ENCODE peak calls at places on chromosomes 1 and 21, in five cellular contexts. Z, B, W, T and Q are unnamed samples.

GRCh38 chr1:230208619-230209261 is 141.7 kb downstream of the GALNT2 start:
- DNase-seq in Z (no peak), B (no peak), W (peak; percentile 44), T (no peak), Q (no peak)

GRCh38 chr1:31095298-31095981 is 29.9 kb upstream of the PUM1 start:
- DNase-seq in Z (no peak), B (peak; percentile 78), W (no peak), T (no peak), Q (no peak)

GRCh38 chr1:58618303-58618702 is 41.3 kb upstream of the TACSTD2 start:
- DNase-seq in Z (peak; percentile 42), B (peak; percentile 96), W (no peak), T (no peak), Q (no peak)

GRCh38 chr1:178490967-178491366 is 5.8 kb downstream of the CLEC20A start:
- DNase-seq in Z (no peak), B (no peak), W (no peak), T (no peak), Q (no peak)

GRCh38 chr1:167687919-167688519 is 33.8 kb upstream of the MPZL1 start:
- DNase-seq in Z (peak; percentile 81), B (peak; percentile 77), W (peak; percentile 81), T (peak; percentile 58), Q (peak; percentile 80)

GRCh38 chr1:1055841-1056736 is 18.0 kb downstream of the RNF223 start:
- DNase-seq in Z (no peak), B (no peak), W (no peak), T (no peak), Q (no peak)

GRCh38 chr1:222794656-222795474 is 20.0 kb upstream of the DISP1 start:
- DNase-seq in Z (no peak), B (no peak), W (no peak), T (peak; percentile 55), Q (no peak)

GRCh38 chr1:22383526-22384291 is 67.9 kb upstream of the ZBTB40 start:
- DNase-seq in Z (no peak), B (no peak), W (no peak), T (no peak), Q (no peak)

GRCh38 chr1:68313736-68314594 is 81.6 kb upstream of the WLS start:
- DNase-seq in Z (no peak), B (peak; percentile 83), W (no peak), T (no peak), Q (no peak)

GRCh38 chr1:39406533-39407478 is 84.6 kb upstream of the BMP8A start:
- DNase-seq in Z (no peak), B (no peak), W (no peak), T (no peak), Q (no peak)

GRCh38 chr1:8873506-8874229 is 4.8 kb downstream of the ENO1 start:
- DNase-seq in Z (peak; percentile 50), B (peak; percentile 96), W (no peak), T (peak; percentile 73), Q (no peak)

GRCh38 chr1:160206421-160207117 is 1.4 kb downstream of the PEA15 start:
- DNase-seq in Z (no peak), B (peak; percentile 99), W (peak; percentile 58), T (no peak), Q (no peak)

GRCh38 chr1:193103759-193104495 is 1.3 kb downstream of the GLRX2 start:
- DNase-seq in Z (no peak), B (peak; percentile 85), W (no peak), T (no peak), Q (no peak)

GRCh38 chr21:38159355-38159754 is 97.4 kb upstream of the KCNJ15 start:
- DNase-seq in Z (peak; percentile 71), B (peak; percentile 82), W (peak; percentile 45), T (peak; percentile 70), Q (peak; percentile 19)

GRCh38 chr21:26169611-26170470 is 729 bp downstream of the APP start:
- DNase-seq in Z (peak; percentile 57), B (peak; percentile 95), W (peak; percentile 58), T (peak; percentile 74), Q (no peak)

GRCh38 chr1:12230549-12231275 is 882 bp downstream of the VPS13D start:
- DNase-seq in Z (peak; percentile 78), B (peak; percentile 93), W (peak; percentile 35), T (peak; percentile 77), Q (no peak)

GRCh38 chr1:23444104-23444533 is 19.6 kb upstream of the TCEA3 start:
- DNase-seq in Z (no peak), B (peak; percentile 88), W (no peak), T (peak; percentile 60), Q (no peak)

GRCh38 chr1:154474802-154475201 is 27.2 kb upstream of the TDRD10 start:
- DNase-seq in Z (no peak), B (peak; percentile 90), W (no peak), T (peak; percentile 40), Q (no peak)

GRCh38 chr1:235266967-235267366 is 61.0 kb downstream of the ARID4B start:
- DNase-seq in Z (no peak), B (no peak), W (no peak), T (no peak), Q (no peak)

GRCh38 chr1:118304722-118305344 is 119.8 kb upstream of the SPAG17 start:
- DNase-seq in Z (no peak), B (peak; percentile 88), W (no peak), T (no peak), Q (no peak)

GRCh38 chr1:9539165-9539828 is at the start of gene SLC25A33:
- DNase-seq in Z (peak; percentile 98), B (peak; percentile 99), W (peak; percentile 99), T (peak; percentile 98), Q (peak; percentile 91)

GRCh38 chr1:114832057-114832456 is 22.6 kb upstream of the SYCP1 start:
- DNase-seq in Z (no peak), B (no peak), W (no peak), T (no peak), Q (no peak)

GRCh38 chr1:20470174-20470573 is 15.8 kb downstream of the CAMK2N1 start:
- DNase-seq in Z (no peak), B (peak; percentile 77), W (no peak), T (no peak), Q (no peak)

GRCh38 chr1:243399561-243400155 is 143.8 kb downstream of the SDCCAG8 start:
- DNase-seq in Z (no peak), B (no peak), W (no peak), T (no peak), Q (no peak)

GRCh38 chr1:48530727-48531351 is 58.8 kb upstream of the SPATA6 start:
- DNase-seq in Z (peak; percentile 45), B (no peak), W (peak; percentile 25), T (no peak), Q (no peak)

GRCh38 chr1:41650176-41650519 is 165.7 kb upstream of the EDN2 start:
- DNase-seq in Z (no peak), B (peak; percentile 87), W (no peak), T (peak; percentile 62), Q (no peak)

GRCh38 chr1:47174621-47175020 is 15.2 kb downstream of the PDZK1IP1 start:
- DNase-seq in Z (no peak), B (no peak), W (no peak), T (no peak), Q (no peak)

GRCh38 chr1:44652445-44653106 is 21.7 kb downstream of the TMEM53 start:
- DNase-seq in Z (peak; percentile 82), B (peak; percentile 98), W (peak; percentile 81), T (peak; percentile 79), Q (no peak)

GRCh38 chr1:3664700-3665375 is 12.5 kb downstream of the TP73 start:
- DNase-seq in Z (no peak), B (no peak), W (no peak), T (no peak), Q (no peak)

GRCh38 chr1:12059722-12060464 is 3.2 kb upstream of the TNFRSF8 start:
- DNase-seq in Z (no peak), B (peak; percentile 44), W (no peak), T (no peak), Q (no peak)

GRCh38 chr1:101739826-101740330 is 256.8 kb downstream of the OLFM3 start:
- DNase-seq in Z (no peak), B (no peak), W (no peak), T (no peak), Q (no peak)

GRCh38 chr1:201807958-201808632 is 20.9 kb upstream of the IPO9 start:
- DNase-seq in Z (no peak), B (no peak), W (no peak), T (peak; percentile 84), Q (no peak)

GRCh38 chr1:9542425-9542824 is 3.2 kb downstream of the SLC25A33 start:
- DNase-seq in Z (no peak), B (peak; percentile 79), W (no peak), T (no peak), Q (no peak)

GRCh38 chr1:236523704-236524141 is at the start of gene LGALS8:
- DNase-seq in Z (peak; percentile 84), B (peak; percentile 92), W (peak; percentile 82), T (peak; percentile 95), Q (no peak)
- TF ChIP-seq CTCF in Z (no peak), B (no peak), W (no peak), T (no peak), Q (no peak)

DNA sequence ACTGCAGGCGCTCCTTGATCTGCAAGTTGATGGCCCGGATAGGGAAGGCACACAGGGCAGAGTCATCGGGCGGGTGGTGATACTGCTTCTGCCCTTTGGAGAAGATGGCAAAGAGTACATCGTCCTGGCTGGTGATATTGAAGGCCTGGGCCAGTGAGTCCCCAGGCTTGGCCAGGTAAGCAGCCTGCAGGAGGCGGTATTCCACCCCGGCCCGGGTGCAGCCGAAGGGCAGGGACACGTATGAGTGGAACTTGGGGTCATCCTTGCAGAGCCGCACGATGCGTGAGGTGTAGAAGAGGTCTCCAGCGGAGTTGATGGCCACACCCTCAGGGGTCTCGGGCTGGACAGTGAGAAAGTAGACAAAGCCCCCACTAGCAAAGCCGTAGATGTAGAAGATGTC is 27.4 kb downstream of the PLXNA2 start:
- DNase-seq in Z (no peak), B (no peak), W (no peak), T (no peak), Q (no peak)
- TF ChIP-seq CTCF in Z (no peak), B (no peak), W (no peak), T (no peak), Q (no peak)

DNA sequence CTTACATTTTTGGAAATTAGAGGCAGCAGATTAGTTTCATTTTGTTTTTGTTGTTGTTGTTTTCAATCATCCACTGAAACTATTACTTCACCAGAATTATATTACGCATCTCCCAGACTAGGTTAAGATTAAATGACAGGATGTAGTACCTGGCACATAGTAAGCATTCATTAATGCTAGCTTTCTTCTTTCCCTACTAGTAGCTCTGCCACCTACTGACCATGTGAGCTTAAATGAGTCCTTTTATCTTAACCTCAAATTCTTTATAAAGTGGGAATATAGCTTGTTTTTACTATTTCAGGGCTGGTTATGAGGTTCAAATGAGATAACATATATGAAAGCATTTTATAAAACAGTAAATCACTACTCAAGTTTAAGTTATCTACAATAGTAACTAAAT is 10.2 kb upstream of the ASPM start:
- DNase-seq in Z (no peak), B (no peak), W (no peak), T (no peak), Q (no peak)
- TF ChIP-seq CTCF in Z (no peak), B (peak; percentile 25), W (no peak), T (no peak), Q (no peak)

GRCh38 chr1:84020151-84020550 is 21.2 kb upstream of the TTLL7 start:
- DNase-seq in Z (no peak), B (no peak), W (no peak), T (no peak), Q (no peak)
- TF ChIP-seq CTCF in Z (no peak), B (no peak), W (no peak), T (no peak), Q (no peak)